ENCODE peak calls at places on chromosomes 5 and 9, in five cellular contexts. One of them, this sample, is unnamed.
A peak's percentile ranks its signal among the peaks of the same experiment; 100 is the strongest.

GRCh38 chr5:40288791-40289475 is 390.8 kb upstream of the PTGER4 start:
- DNase-seq in H1: no peak
- DNase-seq in GM12878: no peak
- DNase-seq in HepG2: no peak
- DNase-seq in HEK293T: no peak
- DNase-seq in this sample: no peak

GRCh38 chr5:34487956-34488355 is 168.2 kb upstream of the RAI14 start:
- DNase-seq in H1: no peak
- DNase-seq in GM12878: no peak
- DNase-seq in HepG2: no peak
- DNase-seq in HEK293T: no peak
- DNase-seq in this sample: no peak

GRCh38 chr5:165076686-165077085 is 1571.3 kb downstream of the MAT2B start:
- DNase-seq in H1: no peak
- DNase-seq in GM12878: no peak
- DNase-seq in HepG2: no peak
- DNase-seq in HEK293T: no peak
- DNase-seq in this sample: no peak

GRCh38 chr9:97938081-97938644 is at the start of gene HEMGN:
- DNase-seq in H1: no peak
- DNase-seq in GM12878: peak; percentile 28
- DNase-seq in HepG2: no peak
- DNase-seq in HEK293T: no peak
- DNase-seq in this sample: no peak

GRCh38 chr5:132087176-132087575 is 13.6 kb downstream of the CSF2 start:
- DNase-seq in H1: no peak
- DNase-seq in GM12878: no peak
- DNase-seq in HepG2: no peak
- DNase-seq in HEK293T: no peak
- DNase-seq in this sample: no peak

GRCh38 chr5:174745495-174745894 is 21.1 kb downstream of the MSX2 start:
- DNase-seq in H1: no peak
- DNase-seq in GM12878: no peak
- DNase-seq in HepG2: no peak
- DNase-seq in HEK293T: no peak
- DNase-seq in this sample: no peak

GRCh38 chr5:52356311-52356918 is 431.3 kb upstream of the ITGA1 start:
- DNase-seq in H1: no peak
- DNase-seq in GM12878: no peak
- DNase-seq in HepG2: no peak
- DNase-seq in HEK293T: no peak
- DNase-seq in this sample: no peak

GRCh38 chr5:55154893-55155292 is 5.1 kb upstream of the GPX8 start:
- DNase-seq in H1: no peak
- DNase-seq in GM12878: no peak
- DNase-seq in HepG2: no peak
- DNase-seq in HEK293T: no peak
- DNase-seq in this sample: no peak

GRCh38 chr5:133292300-133292699 is 240.5 kb downstream of the HSPA4 start:
- DNase-seq in H1: no peak
- DNase-seq in GM12878: no peak
- DNase-seq in HepG2: no peak
- DNase-seq in HEK293T: no peak
- DNase-seq in this sample: no peak

GRCh38 chr9:137279741-137280477 is 2.4 kb downstream of the TOR4A start:
- DNase-seq in H1: peak; percentile 55
- DNase-seq in GM12878: no peak
- DNase-seq in HepG2: no peak
- DNase-seq in HEK293T: no peak
- DNase-seq in this sample: no peak

GRCh38 chr5:60960591-60960990 is 15.6 kb downstream of the NDUFAF2 start:
- DNase-seq in H1: no peak
- DNase-seq in GM12878: no peak
- DNase-seq in HepG2: no peak
- DNase-seq in HEK293T: no peak
- DNase-seq in this sample: no peak

GRCh38 chr9:116087751-116088194 is 65.8 kb upstream of the PAPPA start:
- DNase-seq in H1: no peak
- DNase-seq in GM12878: no peak
- DNase-seq in HepG2: no peak
- DNase-seq in HEK293T: no peak
- DNase-seq in this sample: no peak

GRCh38 chr5:149838881-149839739 is 105.5 kb downstream of the PDE6A start:
- DNase-seq in H1: no peak
- DNase-seq in GM12878: no peak
- DNase-seq in HepG2: no peak
- DNase-seq in HEK293T: no peak
- DNase-seq in this sample: no peak

GRCh38 chr5:149605998-149606721 is 24.9 kb downstream of the ARHGEF37 start:
- DNase-seq in H1: no peak
- DNase-seq in GM12878: peak; percentile 81
- DNase-seq in HepG2: no peak
- DNase-seq in HEK293T: no peak
- DNase-seq in this sample: no peak

GRCh38 chr5:149578896-149579295 is 2.4 kb upstream of the ARHGEF37 start:
- DNase-seq in H1: no peak
- DNase-seq in GM12878: no peak
- DNase-seq in HepG2: no peak
- DNase-seq in HEK293T: no peak
- DNase-seq in this sample: no peak

GRCh38 chr5:82494942-82495341 is 216.8 kb upstream of the RPS23 start:
- DNase-seq in H1: no peak
- DNase-seq in GM12878: no peak
- DNase-seq in HepG2: no peak
- DNase-seq in HEK293T: no peak
- DNase-seq in this sample: no peak

GRCh38 chr5:52481216-52481615 is 306.5 kb upstream of the ITGA1 start:
- DNase-seq in H1: no peak
- DNase-seq in GM12878: no peak
- DNase-seq in HepG2: no peak
- DNase-seq in HEK293T: no peak
- DNase-seq in this sample: no peak

GRCh38 chr5:148839960-148840359 is 13.5 kb downstream of the ADRB2 start:
- DNase-seq in H1: no peak
- DNase-seq in GM12878: no peak
- DNase-seq in HepG2: no peak
- DNase-seq in HEK293T: no peak
- DNase-seq in this sample: no peak

GRCh38 chr5:89053547-89053946 is 170.6 kb upstream of the MEF2C start:
- DNase-seq in H1: no peak
- DNase-seq in GM12878: no peak
- DNase-seq in HepG2: no peak
- DNase-seq in HEK293T: no peak
- DNase-seq in this sample: no peak

DNA sequence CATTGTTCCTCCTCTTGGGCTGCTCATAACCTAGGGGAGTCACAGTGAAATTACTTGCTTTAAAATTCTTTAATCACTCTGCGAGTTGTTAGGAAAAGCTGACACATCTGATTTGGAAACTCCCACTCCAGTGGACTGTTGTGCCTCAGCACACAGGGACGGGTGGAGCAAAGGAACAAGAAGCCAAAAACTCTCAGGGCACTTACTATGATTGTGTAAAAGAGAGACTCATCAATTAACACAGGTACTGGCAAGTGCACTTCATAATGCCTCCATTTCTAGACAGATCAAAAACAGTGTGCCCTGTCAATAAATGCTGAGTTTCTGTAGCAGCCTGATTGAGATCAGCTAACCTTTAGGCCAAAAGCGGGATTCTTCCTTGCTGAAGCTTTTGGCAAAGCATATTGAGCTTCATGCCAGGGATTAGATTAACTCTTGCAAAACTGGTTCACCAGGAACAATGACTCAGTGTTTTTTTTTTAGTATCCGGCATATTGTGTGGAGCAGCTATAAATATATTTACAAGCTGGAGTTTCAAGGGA is 55.9 kb downstream of the TMC1 start:
- DNase-seq in H1: no peak
- DNase-seq in GM12878: no peak
- DNase-seq in HepG2: no peak
- DNase-seq in HEK293T: no peak
- DNase-seq in this sample: no peak
- TF ChIP-seq SUZ12 in H1: no peak
- TF ChIP-seq SUZ12 in GM12878: no peak
- TF ChIP-seq SUZ12 in HepG2: no peak
- TF ChIP-seq SUZ12 in HEK293T: no peak
- TF ChIP-seq SUZ12 in this sample: no peak

GRCh38 chr5:80755634-80756033 is 100.9 kb upstream of the DHFR start:
- DNase-seq in H1: no peak
- DNase-seq in GM12878: peak; percentile 66
- DNase-seq in HepG2: no peak
- DNase-seq in HEK293T: no peak
- DNase-seq in this sample: no peak

GRCh38 chr5:80756292-80756691 is 101.5 kb upstream of the DHFR start:
- DNase-seq in H1: no peak
- DNase-seq in GM12878: no peak
- DNase-seq in HepG2: no peak
- DNase-seq in HEK293T: no peak
- DNase-seq in this sample: no peak

GRCh38 chr5:80757290-80757689 is 102.5 kb upstream of the DHFR start:
- DNase-seq in H1: no peak
- DNase-seq in GM12878: no peak
- DNase-seq in HepG2: no peak
- DNase-seq in HEK293T: no peak
- DNase-seq in this sample: no peak

GRCh38 chr5:80753712-80754111 is 98.9 kb upstream of the DHFR start:
- DNase-seq in H1: no peak
- DNase-seq in GM12878: no peak
- DNase-seq in HepG2: no peak
- DNase-seq in HEK293T: no peak
- DNase-seq in this sample: no peak

DNA sequence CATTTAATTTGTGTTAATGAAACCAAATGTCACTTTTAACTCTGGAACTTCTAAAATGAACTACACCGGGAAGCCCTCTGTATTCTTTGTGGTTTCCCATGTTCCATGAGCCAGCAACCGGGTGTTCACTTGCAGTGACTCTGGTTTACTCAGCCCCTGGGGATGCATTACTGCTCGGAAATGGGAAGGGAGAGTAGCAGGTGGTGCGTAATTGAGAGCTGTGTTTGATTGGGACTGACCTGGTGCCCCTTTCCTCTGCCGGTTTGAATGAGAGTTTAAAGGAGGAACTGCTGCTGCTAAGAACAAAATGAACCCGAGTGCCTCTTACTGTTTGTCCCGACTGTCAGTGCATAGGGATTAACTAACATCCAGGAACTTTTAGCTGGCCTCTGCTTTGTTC is 100.1 kb upstream of the DHFR start:
- DNase-seq in H1: no peak
- DNase-seq in GM12878: peak; percentile 33
- DNase-seq in HepG2: no peak
- DNase-seq in HEK293T: no peak
- DNase-seq in this sample: no peak
- TF ChIP-seq SUZ12 in H1: no peak
- TF ChIP-seq SUZ12 in GM12878: no peak
- TF ChIP-seq SUZ12 in HepG2: no peak
- TF ChIP-seq SUZ12 in HEK293T: no peak
- TF ChIP-seq SUZ12 in this sample: no peak

GRCh38 chr9:70408393-70409040 is 5.9 kb downstream of the KLF9 start:
- DNase-seq in H1: no peak
- DNase-seq in GM12878: no peak
- DNase-seq in HepG2: no peak
- DNase-seq in HEK293T: no peak
- DNase-seq in this sample: no peak

GRCh38 chr9:70404261-70404660 is 10.2 kb downstream of the KLF9 start:
- DNase-seq in H1: no peak
- DNase-seq in GM12878: no peak
- DNase-seq in HepG2: no peak
- DNase-seq in HEK293T: no peak
- DNase-seq in this sample: no peak

GRCh38 chr9:70407081-70407503 is 7.4 kb downstream of the KLF9 start:
- DNase-seq in H1: no peak
- DNase-seq in GM12878: no peak
- DNase-seq in HepG2: no peak
- DNase-seq in HEK293T: no peak
- DNase-seq in this sample: no peak

GRCh38 chr9:70405808-70406445 is 8.5 kb downstream of the KLF9 start:
- DNase-seq in H1: no peak
- DNase-seq in GM12878: no peak
- DNase-seq in HepG2: no peak
- DNase-seq in HEK293T: no peak
- DNase-seq in this sample: no peak

DNA sequence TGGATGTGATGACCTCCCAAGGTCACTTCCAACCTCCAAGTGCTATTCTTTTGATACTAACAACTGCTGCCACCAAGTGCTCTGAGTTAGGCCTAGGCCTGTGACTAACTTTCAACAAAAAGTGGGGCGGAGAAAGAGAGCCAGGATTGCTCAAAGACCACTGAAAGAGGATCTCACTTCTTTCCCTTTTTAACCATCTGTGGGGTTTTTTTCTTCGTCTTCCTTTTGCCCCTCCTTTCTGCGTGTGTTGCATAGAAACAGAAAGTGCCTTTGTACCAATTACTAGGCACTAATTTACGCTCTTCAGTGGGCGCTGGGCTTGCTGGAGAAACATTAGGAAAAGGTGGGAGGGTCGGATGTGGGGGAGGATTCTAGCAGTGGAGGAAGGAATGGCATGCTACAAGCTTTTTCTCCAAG is 8.0 kb downstream of the KLF9 start:
- DNase-seq in H1: no peak
- DNase-seq in GM12878: no peak
- DNase-seq in HepG2: no peak
- DNase-seq in HEK293T: no peak
- DNase-seq in this sample: no peak
- TF ChIP-seq SUZ12 in H1: no peak
- TF ChIP-seq SUZ12 in GM12878: no peak
- TF ChIP-seq SUZ12 in HepG2: no peak
- TF ChIP-seq SUZ12 in HEK293T: no peak
- TF ChIP-seq SUZ12 in this sample: no peak

GRCh38 chr9:14133394-14133793 is 180.5 kb downstream of the NFIB start:
- DNase-seq in H1: no peak
- DNase-seq in GM12878: no peak
- DNase-seq in HepG2: no peak
- DNase-seq in HEK293T: no peak
- DNase-seq in this sample: no peak

GRCh38 chr9:14139287-14139686 is 174.7 kb downstream of the NFIB start:
- DNase-seq in H1: no peak
- DNase-seq in GM12878: no peak
- DNase-seq in HepG2: no peak
- DNase-seq in HEK293T: no peak
- DNase-seq in this sample: no peak

GRCh38 chr9:14132798-14133197 is 181.1 kb downstream of the NFIB start:
- DNase-seq in H1: no peak
- DNase-seq in GM12878: no peak
- DNase-seq in HepG2: no peak
- DNase-seq in HEK293T: no peak
- DNase-seq in this sample: no peak

GRCh38 chr9:14136646-14137370 is 177.1 kb downstream of the NFIB start:
- DNase-seq in H1: no peak
- DNase-seq in GM12878: no peak
- DNase-seq in HepG2: no peak
- DNase-seq in HEK293T: no peak
- DNase-seq in this sample: no peak

DNA sequence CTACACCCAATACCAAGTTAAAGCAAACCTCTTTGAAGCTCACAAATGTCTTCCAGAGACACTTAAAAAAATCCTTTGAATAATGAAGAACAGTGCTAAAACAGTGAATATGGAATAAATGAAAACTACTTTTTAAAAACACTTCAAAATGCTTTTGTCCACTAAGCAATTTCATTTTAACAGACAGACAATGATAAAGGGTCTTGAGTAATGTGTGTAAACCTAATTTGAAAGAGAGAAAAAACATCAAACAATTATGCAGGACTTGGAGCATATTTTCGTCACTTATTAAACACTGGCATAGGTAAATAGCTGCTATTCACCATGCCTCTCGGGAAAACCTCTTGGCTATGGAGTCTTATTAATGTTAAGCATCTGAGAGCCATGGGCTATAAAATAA is 177.9 kb downstream of the NFIB start:
- DNase-seq in H1: no peak
- DNase-seq in GM12878: no peak
- DNase-seq in HepG2: no peak
- DNase-seq in HEK293T: no peak
- DNase-seq in this sample: no peak
- TF ChIP-seq SUZ12 in H1: no peak
- TF ChIP-seq SUZ12 in GM12878: no peak
- TF ChIP-seq SUZ12 in HepG2: no peak
- TF ChIP-seq SUZ12 in HEK293T: no peak
- TF ChIP-seq SUZ12 in this sample: no peak

This sample was measured in NT2/D1.